ENCODE peak calls at places on chromosomes 6 and 20, in nine cellular contexts. O is right lobe of liver; V is mammary epithelial cell; G is heart left ventricle; K is effector memory CD4-positive, alpha-beta T cell; J is H7; Q is endodermal cell; H is ascending aorta; Z is IMR-90. C is an unnamed sample.
A peak's percentile ranks its signal among the peaks of the same experiment; 100 is the strongest.

GRCh38 chr20:37727247-37727956 is 33.6 kb downstream of the CTNNBL1 start:
- DNase-seq in O (no peak), V (no peak), G (no peak), K (no peak), J (peak; percentile 29), Q (peak; percentile 73), H (no peak), Z (no peak), C (peak; percentile 30)

GRCh38 chr6:113649276-113649675 is 207.9 kb upstream of the MARCKS start:
- DNase-seq in O (no peak), V (peak; percentile 93), G (no peak), K (no peak), J (no peak), Q (no peak), H (no peak), Z (no peak), C (no peak)

GRCh38 chr20:62141397-62142251 is 1.6 kb downstream of the PSMA7 start:
- DNase-seq in O (no peak), V (peak; percentile 51), G (no peak), K (no peak), J (peak; percentile 80), Q (peak; percentile 73), H (no peak), Z (peak; percentile 38), C (peak; percentile 66)

GRCh38 chr6:25524542-25524941 is 127.5 kb upstream of the SCGN start:
- DNase-seq in O (no peak), V (no peak), G (no peak), K (no peak), J (no peak), Q (no peak), H (no peak), Z (no peak), C (no peak)

GRCh38 chr6:30154709-30155521 is 6.1 kb downstream of the TRIM10 start:
- DNase-seq in O (no peak), V (peak; percentile 61), G (no peak), K (no peak), J (no peak), Q (no peak), H (no peak), Z (peak; percentile 50), C (peak; percentile 48)

GRCh38 chr6:158819213-158819976 is at the start of gene EZR:
- DNase-seq in O (peak; percentile 90), V (peak; percentile 76), G (peak; percentile 85), K (peak; percentile 82), J (peak; percentile 97), Q (peak; percentile 95), H (peak; percentile 24), Z (peak; percentile 57), C (peak; percentile 74)

GRCh38 chr6:112770341-112770740 is 423.2 kb downstream of the RFPL4B start:
- DNase-seq in O (no peak), V (no peak), G (no peak), K (no peak), J (no peak), Q (no peak), H (no peak), Z (no peak), C (no peak)

GRCh38 chr6:10210052-10210451 is 204.8 kb downstream of the TFAP2A start:
- DNase-seq in O (no peak), V (peak; percentile 59), G (no peak), K (no peak), J (no peak), Q (no peak), H (no peak), Z (no peak), C (peak; percentile 71)

GRCh38 chr6:1143655-1144054 is 168.2 kb upstream of the FOXQ1 start:
- DNase-seq in O (no peak), V (no peak), G (no peak), K (no peak), J (no peak), Q (no peak), H (no peak), Z (peak; percentile 87), C (peak; percentile 28)

GRCh38 chr6:55617272-55617671 is 38.3 kb upstream of the HMGCLL1 start:
- DNase-seq in O (no peak), V (peak; percentile 44), G (no peak), K (no peak), J (peak; percentile 4), Q (peak; percentile 76), H (no peak), Z (peak; percentile 56), C (peak; percentile 67)

GRCh38 chr6:87653074-87653962 is 48.7 kb downstream of the AKIRIN2 start:
- DNase-seq in O (no peak), V (no peak), G (no peak), K (no peak), J (peak; percentile 20), Q (no peak), H (no peak), Z (no peak), C (no peak)

GRCh38 chr20:23043376-23043775 is 6.1 kb downstream of the THBD start:
- DNase-seq in O (no peak), V (no peak), G (no peak), K (no peak), J (no peak), Q (no peak), H (no peak), Z (no peak), C (no peak)

GRCh38 chr6:93123585-93123984 is 295.8 kb downstream of the EPHA7 start:
- DNase-seq in O (no peak), V (no peak), G (no peak), K (no peak), J (no peak), Q (no peak), H (no peak), Z (no peak), C (no peak)

DNA sequence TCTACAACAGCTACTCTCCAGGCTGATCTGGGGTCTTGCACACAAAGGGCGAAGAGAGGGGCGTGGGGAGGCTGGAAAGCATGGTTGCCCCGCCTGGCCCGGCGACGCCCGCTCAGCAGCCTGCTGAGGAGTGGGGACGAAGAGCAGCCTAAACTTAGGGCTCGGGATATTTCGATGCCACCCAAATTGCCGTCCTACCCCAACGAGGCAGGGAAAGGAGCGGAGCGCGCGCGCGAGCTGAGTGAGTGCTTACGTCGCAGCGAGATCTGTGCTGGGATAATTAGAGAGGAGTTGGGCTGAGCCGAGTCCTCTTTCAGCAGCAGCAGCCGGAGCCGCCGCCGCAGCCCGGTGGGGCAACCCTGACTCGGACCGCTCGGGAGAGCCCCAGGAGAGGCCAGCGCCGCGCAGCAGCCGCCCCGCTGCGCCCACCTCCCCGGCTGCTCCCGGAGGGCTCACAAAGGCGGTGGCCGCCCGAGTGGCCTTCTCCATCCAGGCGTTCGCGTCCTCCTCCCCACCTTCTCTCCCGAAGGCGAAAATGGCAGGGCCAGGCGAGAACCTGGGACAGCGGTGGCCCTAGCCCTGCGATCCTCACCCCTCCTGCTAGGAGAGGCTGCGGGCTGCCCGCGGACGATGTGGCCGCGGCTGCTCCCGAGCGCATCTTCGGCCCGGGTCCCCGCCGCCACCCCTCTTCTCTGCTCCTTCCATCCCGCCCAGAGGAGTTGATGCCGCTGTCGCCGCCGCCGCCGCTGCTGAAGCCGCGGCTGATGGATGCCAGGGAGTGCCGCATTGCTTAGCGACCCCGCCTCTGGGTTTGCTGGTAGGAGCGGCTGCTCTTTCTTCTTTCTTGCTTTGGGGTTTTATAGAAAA is at the start of gene CLVS2:
- DNase-seq in O (peak; percentile 20), V (peak; percentile 7), G (no peak), K (no peak), J (peak; percentile 76), Q (peak; percentile 88), H (no peak), Z (no peak), C (peak; percentile 13)
- H3K4me3 ChIP-seq in O (no peak within 1 kb of the TSS), V (peak within 1 kb of the TSS; percentile 18), G (no peak within 1 kb of the TSS), K (no peak within 1 kb of the TSS), J (peak within 1 kb of the TSS; percentile 79), Q (peak within 1 kb of the TSS; percentile 88), H (peak within 1 kb of the TSS; percentile 23), Z (no peak within 1 kb of the TSS), C (peak within 1 kb of the TSS; percentile 63)

DNA sequence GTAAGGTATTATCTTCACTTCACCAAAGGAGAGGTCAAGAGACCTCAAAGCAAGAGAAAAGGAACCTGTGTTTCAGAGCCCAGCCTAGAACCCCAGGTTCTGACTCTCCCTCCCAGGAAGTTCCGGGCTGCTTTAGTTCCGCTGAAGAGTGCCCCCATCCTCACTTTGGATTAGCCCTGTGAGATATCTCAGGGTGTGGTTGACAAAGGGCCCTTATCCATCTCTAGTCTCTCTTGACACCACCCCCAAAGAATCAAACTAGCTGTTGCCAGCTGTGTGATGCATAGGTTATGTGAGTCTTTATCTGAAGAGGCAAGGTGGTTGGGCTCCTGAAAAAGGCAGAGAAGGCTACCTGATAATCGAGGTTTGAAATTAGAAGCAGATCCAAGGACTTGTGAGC is 20.6 kb downstream of the BRPF3 start:
- DNase-seq in O (no peak), V (no peak), G (no peak), K (no peak), J (no peak), Q (no peak), H (no peak), Z (no peak), C (no peak)
- H3K36me3 ChIP-seq in O (no peaks in the 10 kb centered on the region), V (peaks cover 6% of the 10 kb centered on the region), G (peaks cover 71% of the 10 kb centered on the region), K (peaks cover 67% of the 10 kb centered on the region), J (peaks cover 48% of the 10 kb centered on the region), Q (peaks cover 93% of the 10 kb centered on the region), H (peaks cover 77% of the 10 kb centered on the region), Z (peaks cover 54% of the 10 kb centered on the region), C (peaks cover 90% of the 10 kb centered on the region)

GRCh38 chr6:170245233-170245992 is 45.5 kb downstream of the DLL1 start:
- DNase-seq in O (no peak), V (no peak), G (no peak), K (no peak), J (no peak), Q (no peak), H (no peak), Z (no peak), C (no peak)
- H3K4me3 ChIP-seq in O (no peak overlapping the region), V (no peak overlapping the region), G (no peak overlapping the region), K (no peak overlapping the region), J (no peak overlapping the region), Q (no peak overlapping the region), H (no peak overlapping the region), Z (no peak overlapping the region), C (no peak overlapping the region)

GRCh38 chr6:33670971-33671370 is 40.5 kb downstream of the UQCC2 start:
- DNase-seq in O (no peak), V (no peak), G (no peak), K (no peak), J (peak; percentile 99), Q (peak; percentile 84), H (no peak), Z (no peak), C (no peak)

GRCh38 chr6:33673847-33674246 is 37.7 kb downstream of the UQCC2 start:
- DNase-seq in O (no peak), V (no peak), G (no peak), K (no peak), J (no peak), Q (no peak), H (no peak), Z (no peak), C (no peak)

GRCh38 chr6:33671381-33672072 is 40.0 kb downstream of the UQCC2 start:
- DNase-seq in O (no peak), V (no peak), G (no peak), K (no peak), J (no peak), Q (no peak), H (no peak), Z (no peak), C (no peak)

GRCh38 chr6:33670086-33670660 is 41.3 kb downstream of the UQCC2 start:
- DNase-seq in O (no peak), V (no peak), G (no peak), K (no peak), J (no peak), Q (no peak), H (no peak), Z (no peak), C (no peak)

DNA sequence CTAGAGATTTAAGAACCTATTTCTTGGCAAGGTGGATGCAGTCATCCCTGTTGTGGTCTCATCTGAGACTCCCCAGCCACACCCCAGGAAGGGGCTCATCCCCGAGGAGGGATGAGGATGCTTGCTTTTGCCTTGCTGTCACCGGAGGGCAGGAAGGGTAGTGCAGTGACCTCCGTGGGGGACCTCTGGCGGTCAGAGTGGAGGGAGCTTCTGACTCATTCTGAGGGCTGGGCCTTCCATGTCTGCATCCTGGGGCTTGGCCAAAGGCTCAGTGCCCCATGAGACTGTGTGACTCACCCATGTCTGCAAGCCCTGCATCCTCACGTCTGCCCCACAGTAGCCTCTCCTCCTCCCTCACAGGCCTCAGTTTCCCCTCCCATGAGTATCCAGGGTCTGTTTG is 38.7 kb downstream of the UQCC2 start:
- DNase-seq in O (peak; percentile 79), V (peak; percentile 88), G (peak; percentile 80), K (no peak), J (peak; percentile 81), Q (peak; percentile 88), H (peak; percentile 50), Z (peak; percentile 95), C (peak; percentile 97)
- H3K36me3 ChIP-seq in O (no peaks in the 10 kb centered on the region), V (peaks cover 55% of the 10 kb centered on the region), G (peaks cover 68% of the 10 kb centered on the region), K (peaks cover 84% of the 10 kb centered on the region), J (peaks cover 16% of the 10 kb centered on the region), Q (peaks cover 4% of the 10 kb centered on the region), H (no peaks in the 10 kb centered on the region), Z (no peaks in the 10 kb centered on the region), C (peaks cover 12% of the 10 kb centered on the region)